ENCODE peak calls at places on chromosomes 4 and X, in six cellular contexts. F is left cardiac atrium; N is EH; C is GDM1; D is stimulated activated CD4-positive, alpha-beta T cell treated with anti-CD3 and anti-CD28 coated beads, Interleukin-2, amount 100 ng/mL, for 4 hours; I is T-helper 1 cell. U is an unnamed sample.

GRCh38 chr4:13988347-13989265 is 361.1 kb upstream of the BOD1L1 start:
- DNase-seq in I (no peak), D (no peak), C (no peak), N (peak), F (peak), U (peak)

GRCh38 chr4:161936625-161937133 is 227.1 kb downstream of the FSTL5 start:
- DNase-seq in D (no peak), F (no peak), N (peak), I (no peak), C (no peak), U (peak)

GRCh38 chr4:108372678-108373077 is 203.9 kb upstream of the LEF1 start:
- DNase-seq in D (peak), N (no peak), F (no peak), C (no peak), I (peak), U (no peak)

GRCh38 chr4:74433541-74434172 is 11.3 kb upstream of the AREG start:
- DNase-seq in N (peak), F (no peak), C (no peak), D (no peak), I (no peak), U (peak)

GRCh38 chrX:40099046-40099968 is 1.5 kb upstream of the BCOR start:
- DNase-seq in N (peak), F (no peak), C (peak), D (no peak), I (peak), U (peak)

GRCh38 chr4:147325566-147325965 is 155.3 kb upstream of the EDNRA start:
- DNase-seq in I (no peak), N (peak), D (no peak), C (no peak), F (no peak), U (no peak)

GRCh38 chr4:7263166-7263565 is 70.8 kb downstream of the SORCS2 start:
- DNase-seq in D (no peak), C (no peak), I (no peak), N (no peak), F (no peak), U (no peak)

GRCh38 chr4:114250439-114250891 is 271.0 kb upstream of the ARSJ start:
- DNase-seq in I (no peak), C (no peak), D (no peak), F (no peak), N (peak), U (no peak)

U was measured in EL.